ENCODE peak calls at places on chromosomes 7 and 10, in six cellular contexts. E is lower lobe of right lung, J is NB4, T is AG09309, L is IMR-90, K is cardiac muscle cell. W is an unnamed sample.

GRCh38 chr7:85749715-85750453 is 563.0 kb upstream of the SEMA3D start:
- DNase-seq in E (no peak), J (peak; percentile 15), T (no peak), L (no peak), K (peak; percentile 17), W (no peak)

GRCh38 chr7:17298840-17299476 is 506 bp downstream of the AHR start:
- DNase-seq in E (peak; percentile 79), J (peak; percentile 68), T (no peak), L (peak; percentile 12), K (peak; percentile 48), W (no peak)

GRCh38 chr10:124671486-124672075 is 72.6 kb downstream of the FAM53B start:
- DNase-seq in E (peak; percentile 72), J (peak; percentile 80), T (no peak), L (no peak), K (peak; percentile 59), W (no peak)

GRCh38 chr10:84214612-84215235 is 10.6 kb downstream of the LRIT2 start:
- DNase-seq in E (no peak), J (peak; percentile 62), T (no peak), L (no peak), K (peak; percentile 6), W (no peak)

GRCh38 chr10:104350146-104350635 is 3.4 kb upstream of the CFAP58 start:
- DNase-seq in E (no peak), J (peak; percentile 77), T (no peak), L (peak; percentile 76), K (peak; percentile 83), W (no peak)

GRCh38 chr7:157975401-157976372 is 611.9 kb downstream of the PTPRN2 start:
- DNase-seq in E (no peak), J (no peak), T (no peak), L (no peak), K (no peak), W (no peak)

GRCh38 chr10:32744321-32744720 is 213.7 kb downstream of the ITGB1 start:
- DNase-seq in E (no peak), J (no peak), T (no peak), L (no peak), K (no peak), W (no peak)

GRCh38 chr7:51229106-51229537 is 87.5 kb downstream of the COBL start:
- DNase-seq in E (no peak), J (no peak), T (no peak), L (no peak), K (no peak), W (no peak)

GRCh38 chr7:47746468-47746867 is 164.6 kb upstream of the TNS3 start:
- DNase-seq in E (no peak), J (no peak), T (no peak), L (no peak), K (no peak), W (no peak)

GRCh38 chr7:114081606-114082425 is 163.0 kb upstream of the PPP1R3A start:
- DNase-seq in E (no peak), J (peak; percentile 65), T (peak; percentile 49), L (peak; percentile 70), K (peak; percentile 79), W (peak; percentile 34)

GRCh38 chr10:11003739-11004515 is 13.7 kb upstream of the CELF2 start:
- DNase-seq in E (no peak), J (no peak), T (no peak), L (peak; percentile 26), K (no peak), W (no peak)

GRCh38 chr10:97805096-97805879 is 33.5 kb upstream of the SFRP5 start:
- DNase-seq in E (no peak), J (no peak), T (no peak), L (no peak), K (no peak), W (no peak)

GRCh38 chr7:2785071-2785500 is 59.0 kb downstream of the GNA12 start:
- DNase-seq in E (no peak), J (no peak), T (no peak), L (peak; percentile 63), K (peak; percentile 42), W (no peak)

GRCh38 chr7:101271021-101271420 is 26.1 kb upstream of the FIS1 start:
- DNase-seq in E (no peak), J (no peak), T (no peak), L (no peak), K (no peak), W (no peak)

GRCh38 chr10:5942001-5942400 is 35.3 kb downstream of the IL15RA start:
- DNase-seq in E (peak; percentile 43), J (no peak), T (no peak), L (no peak), K (no peak), W (no peak)

GRCh38 chr7:134165266-134165665 is 38.1 kb downstream of the LRGUK start:
- DNase-seq in E (no peak), J (no peak), T (no peak), L (no peak), K (no peak), W (no peak)

GRCh38 chr10:103441611-103442010 is 10.6 kb downstream of the CALHM2 start:
- DNase-seq in E (no peak), J (no peak), T (no peak), L (no peak), K (no peak), W (no peak)

GRCh38 chr7:29950480-29950879 is 39.1 kb downstream of the SCRN1 start:
- DNase-seq in E (no peak), J (no peak), T (no peak), L (no peak), K (no peak), W (no peak)
- TF ChIP-seq CTCF in E (no peak), J (no peak), T (no peak), L (no peak), K (no peak), W (no peak)

GRCh38 chr7:877312-878232 is 1.2 kb downstream of the GET4 start:
- DNase-seq in E (no peak), J (peak; percentile 45), T (no peak), L (no peak), K (no peak), W (no peak)

GRCh38 chr7:875476-876076 is 778 bp upstream of the GET4 start:
- DNase-seq in E (no peak), J (no peak), T (no peak), L (no peak), K (no peak), W (no peak)

GRCh38 chr7:875051-875450 is 1.3 kb upstream of the GET4 start:
- DNase-seq in E (no peak), J (no peak), T (no peak), L (no peak), K (no peak), W (no peak)

GRCh38 chr7:876972-877311 is 588 bp downstream of the GET4 start:
- DNase-seq in E (no peak), J (peak; percentile 66), T (no peak), L (no peak), K (peak; percentile 21), W (no peak)

DNA sequence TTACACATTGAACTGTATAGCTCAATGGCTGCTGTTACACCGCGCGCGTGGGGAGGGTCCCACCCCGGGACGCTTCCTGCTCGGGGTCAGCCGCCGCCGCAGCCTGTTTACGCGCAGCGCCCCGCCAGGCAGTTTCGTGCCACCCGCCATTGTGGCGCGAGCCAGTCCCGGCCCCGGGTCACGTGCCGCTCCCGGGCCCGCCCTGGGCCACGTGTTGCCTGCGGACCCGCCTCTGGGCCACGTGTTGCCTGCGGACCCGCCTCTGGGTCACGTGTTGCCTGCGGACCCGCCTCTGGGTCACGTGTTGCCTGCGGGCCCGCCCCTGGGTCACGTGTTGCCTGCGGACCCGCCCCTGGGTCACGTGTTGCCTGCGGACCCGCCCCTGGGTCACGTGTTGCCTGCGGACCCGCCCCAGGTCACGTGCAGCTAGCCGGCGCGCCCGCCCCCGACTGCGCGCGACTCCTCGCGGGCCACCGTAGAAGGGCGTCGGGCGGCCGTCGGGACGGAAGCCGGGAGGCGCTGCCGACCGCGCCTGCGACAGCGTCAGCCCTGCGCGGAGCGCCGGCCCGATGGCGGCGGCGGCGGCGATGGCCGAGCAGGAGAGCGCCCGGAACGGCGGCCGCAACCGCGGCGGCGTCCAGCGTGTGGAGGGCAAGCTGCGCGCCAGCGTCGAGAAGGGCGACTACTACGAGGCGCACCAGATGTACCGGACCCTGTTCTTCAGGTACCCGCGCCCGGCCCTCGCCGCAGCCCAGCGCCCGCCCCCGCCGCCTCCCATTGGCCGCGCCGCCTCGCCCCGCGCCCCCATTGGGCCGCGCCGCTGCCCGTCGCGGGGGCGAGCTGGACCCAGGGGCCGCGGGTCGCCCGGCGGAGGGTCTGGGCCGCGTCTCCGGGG is at the start of gene GET4:
- DNase-seq in E (peak; percentile 97), J (peak; percentile 96), T (peak; percentile 82), L (peak; percentile 93), K (peak; percentile 98), W (peak; percentile 87)
- TF ChIP-seq CTCF in E (peak; percentile 47), J (no peak), T (peak; percentile 17), L (peak; percentile 3), K (peak; percentile 18), W (peak; percentile 9)

GRCh38 chr7:81665236-81665635 is 104.6 kb downstream of the HGF start:
- DNase-seq in E (no peak), J (no peak), T (no peak), L (no peak), K (no peak), W (no peak)
- TF ChIP-seq CTCF in E (no peak), J (no peak), T (no peak), L (no peak), K (no peak), W (no peak)

GRCh38 chr7:124171068-124171467 is 138.2 kb upstream of the TMEM229A start:
- DNase-seq in E (no peak), J (peak; percentile 28), T (no peak), L (peak; percentile 62), K (peak; percentile 14), W (peak; percentile 37)
- TF ChIP-seq CTCF in E (no peak), J (no peak), T (no peak), L (peak; percentile 79), K (peak; percentile 21), W (peak; percentile 77)

GRCh38 chr7:116438274-116438673 is 61.3 kb upstream of the CAV2 start:
- DNase-seq in E (no peak), J (no peak), T (peak; percentile 39), L (peak; percentile 18), K (no peak), W (no peak)
- TF ChIP-seq CTCF in E (no peak), J (no peak), T (peak; percentile 42), L (no peak), K (peak; percentile 9), W (no peak)

GRCh38 chr7:1176891-1177373 is 16.9 kb upstream of the ZFAND2A start:
- DNase-seq in E (peak; percentile 86), J (peak; percentile 91), T (no peak), L (peak; percentile 31), K (peak; percentile 66), W (no peak)
- TF ChIP-seq CTCF in E (peak; percentile 64), J (peak; percentile 86), T (peak; percentile 62), L (peak; percentile 56), K (peak; percentile 69), W (peak; percentile 54)

DNA sequence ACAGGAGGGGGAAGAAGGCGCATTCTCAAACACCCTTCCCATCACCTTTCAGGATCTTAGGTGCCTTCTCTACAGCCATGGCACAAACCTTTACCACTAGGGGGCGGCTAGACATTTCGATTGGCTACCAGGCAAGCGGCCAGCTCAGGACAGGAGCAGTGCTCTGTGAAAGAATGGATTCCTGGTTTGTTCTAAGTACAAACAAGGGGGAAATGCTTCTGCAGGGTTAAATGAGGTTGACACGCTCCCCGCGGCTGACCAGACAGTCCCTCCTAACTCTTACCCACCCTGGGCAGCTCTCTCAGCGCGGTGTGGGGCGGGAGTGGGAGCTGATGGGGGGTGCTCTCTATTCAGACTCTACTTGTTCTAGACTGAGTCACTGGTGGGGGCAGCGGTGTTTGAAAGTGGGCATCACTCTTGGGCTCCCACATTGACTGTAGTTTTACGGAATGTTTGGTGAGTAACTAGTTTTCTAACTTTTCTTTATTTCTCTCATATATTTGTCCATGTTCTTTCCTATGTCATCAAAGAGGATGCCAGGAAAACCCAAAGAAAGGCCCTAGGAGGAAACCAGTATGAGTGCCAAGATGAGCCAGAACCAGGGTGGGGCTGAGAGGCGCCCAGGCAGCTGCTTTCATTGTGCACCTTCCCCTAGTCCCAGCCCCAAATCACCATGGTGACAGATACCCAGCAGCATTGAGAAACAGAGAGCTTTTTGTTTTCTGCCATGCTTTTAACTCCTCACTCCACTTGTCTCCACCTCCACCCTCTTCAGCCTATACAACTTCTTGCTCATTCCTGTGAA is 61.4 kb upstream of the GPR158 start:
- DNase-seq in E (peak; percentile 69), J (peak; percentile 60), T (peak; percentile 33), L (peak; percentile 53), K (peak; percentile 95), W (peak; percentile 10)
- TF ChIP-seq CTCF in E (peak; percentile 67), J (peak; percentile 67), T (peak; percentile 92), L (peak; percentile 59), K (peak; percentile 91), W (peak; percentile 83)